ENCODE peak calls at places on chromosome X, in nine cellular contexts. G is fibroblast of mammary gland, A is cardiac fibroblast, S is kidney epithelial cell, J is GM20000, C is fibroblast of pulmonary artery, Y is GM10248, U is GM06990, D is astrocyte of the spinal cord. W is an unnamed sample.
A peak's percentile ranks its signal among the peaks of the same experiment; 100 is the strongest.

GRCh38 chrX:132470830-132471229 is 18.0 kb downstream of the MBNL3 start:
- DNase-seq in G (no peak), A (no peak), S (no peak), J (no peak), C (no peak), Y (no peak), U (no peak), D (no peak), W (no peak)

GRCh38 chrX:44400588-44400987 is 57.1 kb upstream of the EFHC2 start:
- DNase-seq in G (peak; percentile 96), A (peak; percentile 85), S (peak; percentile 78), J (no peak), C (peak; percentile 90), Y (no peak), U (no peak), D (peak; percentile 89), W (peak; percentile 70)

GRCh38 chrX:71493111-71493613 is 39.7 kb upstream of the OGT start:
- DNase-seq in G (peak; percentile 53), A (peak; percentile 38), S (no peak), J (no peak), C (peak; percentile 21), Y (no peak), U (no peak), D (no peak), W (no peak)

GRCh38 chrX:386768-387575 is at the start of gene PPP2R3B:
- DNase-seq in G (peak; percentile 98), A (peak; percentile 99), S (peak; percentile 81), J (peak; percentile 100), C (peak; percentile 99), Y (peak; percentile 100), U (peak; percentile 98), D (peak; percentile 98), W (peak; percentile 99)

GRCh38 chrX:103628386-103629290 is at the start of gene TCEAL1:
- DNase-seq in G (peak; percentile 42), A (peak; percentile 40), S (no peak), J (peak; percentile 27), C (peak; percentile 36), Y (peak; percentile 30), U (peak; percentile 48), D (peak; percentile 36), W (no peak)

GRCh38 chrX:17679820-17680219 is 57.5 kb upstream of the SCML1 start:
- DNase-seq in G (no peak), A (no peak), S (no peak), J (no peak), C (no peak), Y (no peak), U (no peak), D (no peak), W (no peak)

GRCh38 chrX:97461763-97462162 is 578.1 kb downstream of the RPA4 start:
- DNase-seq in G (no peak), A (no peak), S (no peak), J (no peak), C (no peak), Y (no peak), U (no peak), D (no peak), W (no peak)

GRCh38 chrX:110051559-110051958 is 48.6 kb downstream of the TMEM164 start:
- DNase-seq in G (no peak), A (no peak), S (no peak), J (no peak), C (no peak), Y (no peak), U (no peak), D (peak; percentile 20), W (no peak)

GRCh38 chrX:110852180-110852579 is 56.6 kb upstream of the CHRDL1 start:
- DNase-seq in G (peak; percentile 33), A (peak; percentile 24), S (no peak), J (peak; percentile 3), C (peak; percentile 22), Y (peak; percentile 18), U (no peak), D (no peak), W (no peak)

GRCh38 chrX:45126158-45126557 is 74.5 kb downstream of the DIPK2B start:
- DNase-seq in G (peak; percentile 8), A (no peak), S (no peak), J (no peak), C (no peak), Y (no peak), U (no peak), D (no peak), W (no peak)

GRCh38 chrX:148691456-148691855 is 191.0 kb downstream of the AFF2 start:
- DNase-seq in G (no peak), A (no peak), S (no peak), J (no peak), C (no peak), Y (no peak), U (no peak), D (peak; percentile 3), W (no peak)

GRCh38 chrX:150761819-150762216 is 68.6 kb downstream of the MTMR1 start:
- DNase-seq in G (no peak), A (no peak), S (no peak), J (no peak), C (no peak), Y (no peak), U (no peak), D (no peak), W (no peak)

GRCh38 chrX:38805294-38806053 is 4.2 kb downstream of the MID1IP1 start:
- DNase-seq in G (peak; percentile 71), A (peak; percentile 86), S (no peak), J (peak; percentile 32), C (peak; percentile 85), Y (peak; percentile 24), U (peak; percentile 79), D (peak; percentile 81), W (peak; percentile 29)

GRCh38 chrX:51395807-51396728 is 63.4 kb downstream of the NUDT10 start:
- DNase-seq in G (no peak), A (no peak), S (no peak), J (no peak), C (no peak), Y (no peak), U (peak; percentile 25), D (no peak), W (no peak)

GRCh38 chrX:69615323-69615722 is 590 bp upstream of the EDA start:
- DNase-seq in G (no peak), A (no peak), S (no peak), J (no peak), C (no peak), Y (no peak), U (no peak), D (no peak), W (no peak)

GRCh38 chrX:69614896-69615295 is 1.0 kb upstream of the EDA start:
- DNase-seq in G (peak; percentile 49), A (peak; percentile 44), S (no peak), J (no peak), C (peak; percentile 31), Y (no peak), U (no peak), D (no peak), W (no peak)

GRCh38 chrX:69615779-69616519 is at the start of gene EDA:
- DNase-seq in G (peak; percentile 70), A (peak; percentile 91), S (peak; percentile 10), J (peak; percentile 8), C (peak; percentile 89), Y (peak; percentile 9), U (peak; percentile 54), D (peak; percentile 62), W (peak; percentile 24)

GRCh38 chrX:69616520-69617203 is 749 bp downstream of the EDA start:
- DNase-seq in G (no peak), A (peak; percentile 17), S (no peak), J (no peak), C (peak; percentile 10), Y (no peak), U (peak; percentile 1), D (no peak), W (no peak)

DNA sequence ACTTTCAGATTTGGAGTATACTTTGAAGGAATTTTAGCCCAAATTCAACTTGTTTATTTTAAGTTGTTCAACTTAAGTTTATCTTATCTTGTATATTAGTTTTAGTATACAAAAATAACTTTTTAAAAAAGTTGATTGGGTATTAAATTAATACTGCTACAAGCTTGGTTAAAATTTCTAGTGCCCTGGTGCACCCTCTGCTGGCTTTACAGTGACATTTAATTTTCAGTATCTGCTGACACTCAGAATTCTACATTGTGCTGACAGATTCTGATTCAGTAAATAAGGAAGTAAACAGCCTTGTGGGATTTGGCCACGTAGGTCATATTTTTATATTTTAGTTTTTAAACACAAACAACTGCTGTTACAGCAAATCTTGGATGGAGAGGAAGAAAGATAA is 2.9 kb downstream of the EDA start:
- DNase-seq in G (peak; percentile 31), A (peak; percentile 47), S (no peak), J (peak; percentile 11), C (peak; percentile 55), Y (no peak), U (peak; percentile 1), D (no peak), W (no peak)
- TF ChIP-seq CTCF in G (peak; percentile 42), A (no peak), S (peak; percentile 42), J (no peak), C (peak; percentile 42), Y (no peak), U (peak; percentile 31), D (peak; percentile 22), W (peak; percentile 38)

DNA sequence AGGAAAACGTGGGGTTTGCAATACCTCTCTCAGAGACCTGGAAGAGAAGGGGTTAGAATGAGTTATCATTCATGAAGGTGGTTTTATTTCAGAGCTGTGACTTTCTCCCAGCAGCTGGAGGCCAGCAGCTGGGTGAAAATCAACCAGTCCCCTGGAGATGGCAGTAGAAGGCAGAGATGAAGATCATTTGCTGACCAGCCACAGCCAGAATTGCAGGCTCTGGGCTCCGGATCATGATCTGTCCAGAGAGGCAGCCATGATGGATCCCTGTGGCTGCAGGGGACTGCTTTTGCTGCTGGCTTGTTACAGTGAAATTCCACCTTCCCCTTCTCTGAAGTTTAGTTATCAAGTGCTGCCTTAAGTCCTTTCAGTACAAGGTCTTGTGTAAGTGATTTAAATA is 46.9 kb upstream of the TAB3 start:
- DNase-seq in G (peak; percentile 13), A (peak; percentile 31), S (no peak), J (no peak), C (peak; percentile 24), Y (no peak), U (no peak), D (peak; percentile 11), W (no peak)
- TF ChIP-seq CTCF in G (peak; percentile 6), A (peak; percentile 16), S (peak; percentile 24), J (no peak), C (peak; percentile 20), Y (no peak), U (no peak), D (peak; percentile 36), W (peak; percentile 23)

GRCh38 chrX:108380222-108380621 is 58.0 kb downstream of the COL4A6 start:
- DNase-seq in G (no peak), A (no peak), S (no peak), J (no peak), C (no peak), Y (no peak), U (no peak), D (no peak), W (no peak)

GRCh38 chrX:108384783-108385182 is 53.4 kb downstream of the COL4A6 start:
- DNase-seq in G (no peak), A (no peak), S (no peak), J (no peak), C (no peak), Y (no peak), U (no peak), D (no peak), W (no peak)
- TF ChIP-seq CTCF in G (no peak), A (no peak), S (no peak), J (no peak), C (no peak), Y (no peak), U (no peak), D (no peak), W (no peak)

GRCh38 chrX:122269243-122269781 is 914.8 kb upstream of the GRIA3 start:
- DNase-seq in G (peak; percentile 0), A (no peak), S (no peak), J (no peak), C (peak; percentile 0), Y (no peak), U (no peak), D (no peak), W (no peak)
- TF ChIP-seq CTCF in G (no peak), A (no peak), S (no peak), J (no peak), C (no peak), Y (no peak), U (no peak), D (no peak), W (no peak)

W was measured in astrocyte of the cerebellum.